ENCODE peak calls at places on chromosome 17, in seven cellular contexts. L is IMR-90, I is GM12878, F is HCT116, U is HepG2, M is H1, Z is K562. P is an unnamed sample.

GRCh38 chr17:68592004-68592403 is 9.2 kb downstream of the FAM20A start:
- DNase-seq in L (no peak), I (no peak), F (no peak), U (no peak), M (no peak), Z (no peak), P (no peak)

GRCh38 chr17:34300652-34301390 is 15.3 kb downstream of the CCL11 start:
- DNase-seq in L (peak), I (no peak), F (no peak), U (no peak), M (no peak), Z (no peak), P (no peak)

GRCh38 chr17:59666235-59666634 is 41.0 kb downstream of the PTRH2 start:
- DNase-seq in L (no peak), I (no peak), F (no peak), U (no peak), M (no peak), Z (no peak), P (no peak)

GRCh38 chr17:8869416-8869815 is 1.9 kb upstream of the PIK3R6 start:
- DNase-seq in L (no peak), I (no peak), F (no peak), U (no peak), M (no peak), Z (no peak), P (no peak)

GRCh38 chr17:34443832-34444469 is 80.9 kb upstream of the CCL1 start:
- DNase-seq in L (no peak), I (no peak), F (no peak), U (peak), M (no peak), Z (peak), P (peak)

GRCh38 chr17:4947411-4948165 is 742 bp downstream of the PFN1 start:
- DNase-seq in L (peak), I (no peak), F (no peak), U (peak), M (no peak), Z (peak), P (peak)

GRCh38 chr17:71632328-71632727 is 488.5 kb upstream of the SOX9 start:
- DNase-seq in L (peak), I (no peak), F (peak), U (no peak), M (no peak), Z (no peak), P (no peak)

GRCh38 chr17:79981090-79981489 is 54.6 kb downstream of the TBC1D16 start:
- DNase-seq in L (no peak), I (no peak), F (no peak), U (no peak), M (no peak), Z (no peak), P (no peak)

GRCh38 chr17:59154335-59154720 is 658 bp downstream of the SKA2 start:
- DNase-seq in L (peak), I (no peak), F (no peak), U (peak), M (no peak), Z (peak), P (peak)

GRCh38 chr17:77824780-77825280 is 133.7 kb upstream of the TNRC6C start:
- DNase-seq in L (no peak), I (no peak), F (no peak), U (no peak), M (no peak), Z (no peak), P (no peak)

DNA sequence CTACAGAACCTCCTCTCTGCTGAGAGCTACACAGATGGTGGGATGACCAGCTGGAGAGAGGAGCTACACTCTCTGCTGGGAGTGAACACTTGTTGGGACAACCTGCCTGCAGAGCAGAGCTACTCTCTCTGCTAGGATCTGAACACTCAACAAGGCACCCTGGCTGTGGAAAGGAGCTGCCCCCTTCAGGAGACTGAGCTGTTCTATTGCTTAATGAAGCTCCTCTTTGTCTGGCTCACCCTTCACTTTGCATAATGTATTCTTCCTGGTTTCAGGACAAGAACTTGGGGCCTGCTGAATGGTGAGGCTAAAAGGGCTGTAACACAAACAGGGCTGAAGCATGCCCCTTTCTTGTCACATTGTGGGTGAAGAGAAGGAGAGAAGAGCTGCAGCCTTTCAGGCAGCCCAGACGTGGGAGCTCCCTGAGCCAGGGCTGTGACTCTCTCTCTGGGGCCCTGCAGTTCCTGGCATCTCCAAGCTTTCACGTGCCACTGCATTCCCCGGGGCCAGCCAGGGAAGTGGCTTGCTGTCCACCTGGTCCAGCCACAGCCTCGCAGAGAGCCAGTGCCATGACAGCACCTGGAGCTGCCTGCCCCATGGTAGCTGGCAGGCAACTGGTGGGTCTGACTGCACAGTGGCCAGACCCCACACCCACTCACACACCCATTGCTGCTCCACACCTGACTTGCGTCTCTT is 272.8 kb upstream of the KCNJ16 start:
- DNase-seq in L (no peak), I (no peak), F (no peak), U (no peak), M (no peak), Z (no peak), P (no peak)
- TF ChIP-seq CEBPB in L (no peak), I (no peak), F (no peak), U (no peak), M (peak), Z (no peak), P (no peak)

GRCh38 chr17:35978346-35978745 is 3.0 kb downstream of the CCL16 start:
- DNase-seq in L (no peak), I (no peak), F (no peak), U (no peak), M (no peak), Z (no peak), P (no peak)
- TF ChIP-seq CEBPB in L (no peak), I (no peak), F (no peak), U (no peak), M (no peak), Z (no peak), P (no peak)

DNA sequence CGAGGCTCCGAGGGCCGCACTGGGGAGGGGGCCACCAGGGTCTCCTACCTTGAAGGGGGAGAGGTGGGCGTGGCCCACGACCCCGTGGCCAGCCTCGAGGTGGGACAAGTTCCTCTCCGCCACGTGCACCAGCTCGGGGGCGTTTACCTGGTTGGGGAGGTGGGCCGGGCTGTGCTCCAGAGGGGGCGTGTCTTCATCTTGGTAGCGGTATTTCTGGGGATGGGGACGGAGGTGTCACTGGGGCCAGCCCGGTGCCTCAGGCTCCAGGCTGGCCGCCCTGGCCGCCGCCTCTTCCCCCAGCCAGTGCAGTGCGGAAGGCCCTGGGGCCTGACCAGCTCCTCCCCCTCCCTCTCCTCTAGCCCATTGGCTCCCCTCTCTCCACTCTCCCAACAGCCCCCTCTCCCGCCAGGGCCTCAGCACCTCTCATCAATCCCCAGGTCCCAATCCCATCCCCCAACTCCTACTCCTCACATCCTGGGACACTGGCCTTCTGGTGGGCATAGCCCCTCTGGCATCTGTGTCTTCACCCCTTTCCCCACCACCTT is 11.5 kb downstream of the DLG4 start:
- DNase-seq in L (no peak), I (no peak), F (no peak), U (no peak), M (no peak), Z (no peak), P (no peak)
- TF ChIP-seq CEBPB in L (no peak), I (no peak), F (no peak), U (no peak), M (no peak), Z (no peak), P (no peak)

GRCh38 chr17:57121308-57122042 is 36.4 kb downstream of the AKAP1 start:
- DNase-seq in L (peak), I (no peak), F (no peak), U (no peak), M (no peak), Z (peak), P (peak)
- TF ChIP-seq CEBPB in L (no peak), I (no peak), F (no peak), U (no peak), M (no peak), Z (no peak), P (no peak)

DNA sequence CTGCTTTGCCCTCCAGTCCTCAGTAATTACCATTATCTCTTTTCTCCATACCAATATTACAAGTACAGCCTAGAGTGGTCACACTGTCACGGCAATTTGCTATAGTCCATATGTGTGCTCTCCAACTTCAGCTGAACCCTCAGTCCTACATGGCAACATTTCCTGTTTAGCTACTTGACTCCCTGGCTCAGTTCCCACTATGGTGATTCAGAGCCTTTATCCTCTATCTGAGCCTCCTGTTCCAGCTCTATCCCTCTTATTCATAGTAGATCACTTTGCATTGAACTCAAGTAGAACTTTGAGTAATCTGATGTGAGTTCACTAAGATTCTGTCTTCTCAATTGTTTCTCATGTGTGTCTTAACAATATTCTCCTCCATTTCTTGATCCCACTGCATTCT is 43.7 kb upstream of the GOSR1 start:
- DNase-seq in L (peak), I (no peak), F (peak), U (no peak), M (no peak), Z (no peak), P (peak)
- TF ChIP-seq CEBPB in L (no peak), I (no peak), F (no peak), U (no peak), M (no peak), Z (no peak), P (no peak)

GRCh38 chr17:38734235-38734633 is 4.1 kb downstream of the CISD3 start:
- DNase-seq in L (no peak), I (no peak), F (no peak), U (no peak), M (no peak), Z (no peak), P (no peak)

GRCh38 chr17:38731526-38732294 is 1.6 kb downstream of the CISD3 start:
- DNase-seq in L (no peak), I (no peak), F (no peak), U (no peak), M (no peak), Z (no peak), P (no peak)

GRCh38 chr17:38735161-38735997 is 5.2 kb downstream of the CISD3 start:
- DNase-seq in L (no peak), I (no peak), F (no peak), U (peak), M (no peak), Z (peak), P (peak)

GRCh38 chr17:38732376-38733314 is 2.5 kb downstream of the CISD3 start:
- DNase-seq in L (no peak), I (no peak), F (no peak), U (no peak), M (no peak), Z (no peak), P (no peak)

GRCh38 chr17:38733315-38734234 is 3.4 kb downstream of the CISD3 start:
- DNase-seq in L (no peak), I (no peak), F (peak), U (peak), M (no peak), Z (no peak), P (peak)
- TF ChIP-seq CEBPB in L (no peak), I (no peak), F (no peak), U (no peak), M (no peak), Z (no peak), P (no peak)

GRCh38 chr17:76601042-76601441 is 15.4 kb upstream of the ST6GALNAC2 start:
- DNase-seq in L (no peak), I (no peak), F (no peak), U (no peak), M (no peak), Z (no peak), P (no peak)
- TF ChIP-seq CEBPB in L (no peak), I (no peak), F (no peak), U (no peak), M (no peak), Z (no peak), P (no peak)

GRCh38 chr17:30378191-30378796 is 433 bp upstream of the CPD start:
- DNase-seq in L (peak), I (no peak), F (no peak), U (no peak), M (no peak), Z (peak), P (no peak)
- TF ChIP-seq CEBPB in L (no peak), I (no peak), F (no peak), U (no peak), M (no peak), Z (no peak), P (no peak)

DNA sequence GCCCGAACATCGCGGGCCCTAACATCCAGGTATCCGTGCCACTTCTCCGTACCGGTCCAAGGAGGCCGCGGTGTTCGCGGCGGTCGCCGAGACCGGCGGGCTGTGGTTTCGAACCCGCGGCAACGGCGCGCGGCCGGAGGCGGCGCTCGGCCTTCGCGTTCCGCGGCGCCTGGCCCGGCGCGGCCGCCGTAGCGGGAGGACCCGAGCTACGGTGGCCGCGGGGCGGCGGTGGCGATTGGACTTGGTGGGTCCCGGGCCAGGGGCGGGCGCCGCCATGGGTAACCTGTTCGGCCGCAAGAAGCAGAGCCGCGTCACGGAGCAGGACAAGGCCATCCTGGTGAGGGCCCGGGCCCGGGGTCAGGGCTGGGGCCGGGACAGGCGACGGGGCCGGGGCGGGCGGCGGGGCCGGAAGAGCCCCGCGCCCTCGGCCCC is at the start of gene CHMP6:
- DNase-seq in L (peak), I (no peak), F (peak), U (peak), M (no peak), Z (peak), P (peak)
- TF ChIP-seq CEBPB in L (no peak), I (no peak), F (no peak), U (no peak), M (peak), Z (no peak), P (no peak)

P was measured in A549.